ENCODE peak calls at places on chromosomes 6 and 20, in eight cellular contexts. One of them, this sample, is unnamed.

GRCh38 chr20:51176846-51177245 is 153.9 kb upstream of the KCNG1 start:
- DNase-seq in substantia nigra: no peak
- DNase-seq in left lung: no peak
- DNase-seq in amniotic stem cell: no peak
- DNase-seq in effector memory CD4-positive, alpha-beta T cell: no peak
- DNase-seq in PC-3: no peak
- DNase-seq in occipital lobe: no peak
- DNase-seq in AML-193: no peak
- DNase-seq in this sample: no peak

GRCh38 chr6:168439791-168440491 is 1.0 kb upstream of the SMOC2 start:
- DNase-seq in substantia nigra: no peak
- DNase-seq in left lung: no peak
- DNase-seq in amniotic stem cell: no peak
- DNase-seq in effector memory CD4-positive, alpha-beta T cell: no peak
- DNase-seq in PC-3: no peak
- DNase-seq in occipital lobe: no peak
- DNase-seq in AML-193: no peak
- DNase-seq in this sample: no peak

GRCh38 chr6:34981951-34982350 is 92.9 kb downstream of the ANKS1A start:
- DNase-seq in substantia nigra: no peak
- DNase-seq in left lung: no peak
- DNase-seq in amniotic stem cell: no peak
- DNase-seq in effector memory CD4-positive, alpha-beta T cell: no peak
- DNase-seq in PC-3: peak; percentile 24
- DNase-seq in occipital lobe: no peak
- DNase-seq in AML-193: no peak
- DNase-seq in this sample: no peak

GRCh38 chr20:46220808-46221207 is 87.5 kb downstream of the CDH22 start:
- DNase-seq in substantia nigra: no peak
- DNase-seq in left lung: no peak
- DNase-seq in amniotic stem cell: no peak
- DNase-seq in effector memory CD4-positive, alpha-beta T cell: no peak
- DNase-seq in PC-3: no peak
- DNase-seq in occipital lobe: peak; percentile 48
- DNase-seq in AML-193: no peak
- DNase-seq in this sample: peak; percentile 96

GRCh38 chr20:50601511-50602431 is 89.6 kb downstream of the RIPOR3 start:
- DNase-seq in substantia nigra: no peak
- DNase-seq in left lung: peak; percentile 76
- DNase-seq in amniotic stem cell: no peak
- DNase-seq in effector memory CD4-positive, alpha-beta T cell: no peak
- DNase-seq in PC-3: no peak
- DNase-seq in occipital lobe: no peak
- DNase-seq in AML-193: no peak
- DNase-seq in this sample: no peak

GRCh38 chr6:31918069-31918725 is 9.3 kb upstream of the C2 start:
- DNase-seq in substantia nigra: no peak
- DNase-seq in left lung: no peak
- DNase-seq in amniotic stem cell: no peak
- DNase-seq in effector memory CD4-positive, alpha-beta T cell: no peak
- DNase-seq in PC-3: no peak
- DNase-seq in occipital lobe: no peak
- DNase-seq in AML-193: no peak
- DNase-seq in this sample: no peak

GRCh38 chr6:28988536-28989415 is 16.3 kb downstream of the ZNF311 start:
- DNase-seq in substantia nigra: no peak
- DNase-seq in left lung: peak; percentile 86
- DNase-seq in amniotic stem cell: no peak
- DNase-seq in effector memory CD4-positive, alpha-beta T cell: peak; percentile 52
- DNase-seq in PC-3: no peak
- DNase-seq in occipital lobe: no peak
- DNase-seq in AML-193: no peak
- DNase-seq in this sample: no peak

GRCh38 chr6:7112741-7113313 is 5.1 kb downstream of the RREB1 start:
- DNase-seq in substantia nigra: no peak
- DNase-seq in left lung: no peak
- DNase-seq in amniotic stem cell: no peak
- DNase-seq in effector memory CD4-positive, alpha-beta T cell: no peak
- DNase-seq in PC-3: peak; percentile 88
- DNase-seq in occipital lobe: no peak
- DNase-seq in AML-193: peak; percentile 78
- DNase-seq in this sample: no peak

GRCh38 chr6:143396497-143397228 is 53.8 kb downstream of the ADAT2 start:
- DNase-seq in substantia nigra: no peak
- DNase-seq in left lung: no peak
- DNase-seq in amniotic stem cell: no peak
- DNase-seq in effector memory CD4-positive, alpha-beta T cell: no peak
- DNase-seq in PC-3: peak; percentile 50
- DNase-seq in occipital lobe: peak; percentile 20
- DNase-seq in AML-193: no peak
- DNase-seq in this sample: no peak

GRCh38 chr20:25047766-25048165 is 10.2 kb downstream of the ACSS1 start:
- DNase-seq in substantia nigra: no peak
- DNase-seq in left lung: no peak
- DNase-seq in amniotic stem cell: no peak
- DNase-seq in effector memory CD4-positive, alpha-beta T cell: no peak
- DNase-seq in PC-3: no peak
- DNase-seq in occipital lobe: no peak
- DNase-seq in AML-193: no peak
- DNase-seq in this sample: no peak

GRCh38 chr6:1580109-1580508 is 29.6 kb upstream of the FOXC1 start:
- DNase-seq in substantia nigra: no peak
- DNase-seq in left lung: no peak
- DNase-seq in amniotic stem cell: no peak
- DNase-seq in effector memory CD4-positive, alpha-beta T cell: no peak
- DNase-seq in PC-3: no peak
- DNase-seq in occipital lobe: no peak
- DNase-seq in AML-193: no peak
- DNase-seq in this sample: no peak

GRCh38 chr20:48205786-48206185 is 420.5 kb upstream of the SULF2 start:
- DNase-seq in substantia nigra: no peak
- DNase-seq in left lung: no peak
- DNase-seq in amniotic stem cell: no peak
- DNase-seq in effector memory CD4-positive, alpha-beta T cell: no peak
- DNase-seq in PC-3: no peak
- DNase-seq in occipital lobe: no peak
- DNase-seq in AML-193: no peak
- DNase-seq in this sample: no peak

GRCh38 chr20:36093025-36093803 is 61.3 kb upstream of the EPB41L1 start:
- DNase-seq in substantia nigra: no peak
- DNase-seq in left lung: peak; percentile 86
- DNase-seq in amniotic stem cell: no peak
- DNase-seq in effector memory CD4-positive, alpha-beta T cell: no peak
- DNase-seq in PC-3: peak; percentile 52
- DNase-seq in occipital lobe: peak; percentile 32
- DNase-seq in AML-193: no peak
- DNase-seq in this sample: peak; percentile 31

GRCh38 chr20:59044295-59044694 is 1.7 kb upstream of the PRELID3B start:
- DNase-seq in substantia nigra: no peak
- DNase-seq in left lung: no peak
- DNase-seq in amniotic stem cell: no peak
- DNase-seq in effector memory CD4-positive, alpha-beta T cell: no peak
- DNase-seq in PC-3: peak; percentile 5
- DNase-seq in occipital lobe: no peak
- DNase-seq in AML-193: no peak
- DNase-seq in this sample: no peak

GRCh38 chr6:104409913-104410312 is 449.8 kb downstream of the HACE1 start:
- DNase-seq in substantia nigra: no peak
- DNase-seq in left lung: no peak
- DNase-seq in amniotic stem cell: no peak
- DNase-seq in effector memory CD4-positive, alpha-beta T cell: no peak
- DNase-seq in PC-3: no peak
- DNase-seq in occipital lobe: no peak
- DNase-seq in AML-193: peak; percentile 66
- DNase-seq in this sample: no peak

GRCh38 chr6:155107432-155108069 is 112.4 kb downstream of the TIAM2 start:
- DNase-seq in substantia nigra: no peak
- DNase-seq in left lung: no peak
- DNase-seq in amniotic stem cell: no peak
- DNase-seq in effector memory CD4-positive, alpha-beta T cell: no peak
- DNase-seq in PC-3: no peak
- DNase-seq in occipital lobe: no peak
- DNase-seq in AML-193: no peak
- DNase-seq in this sample: no peak

GRCh38 chr6:1789092-1789491 is 179.4 kb downstream of the FOXC1 start:
- DNase-seq in substantia nigra: no peak
- DNase-seq in left lung: no peak
- DNase-seq in amniotic stem cell: no peak
- DNase-seq in effector memory CD4-positive, alpha-beta T cell: no peak
- DNase-seq in PC-3: no peak
- DNase-seq in occipital lobe: no peak
- DNase-seq in AML-193: no peak
- DNase-seq in this sample: no peak

GRCh38 chr6:137102851-137103492 is 58.2 kb upstream of the IL20RA start:
- DNase-seq in substantia nigra: no peak
- DNase-seq in left lung: no peak
- DNase-seq in amniotic stem cell: no peak
- DNase-seq in effector memory CD4-positive, alpha-beta T cell: no peak
- DNase-seq in PC-3: no peak
- DNase-seq in occipital lobe: no peak
- DNase-seq in AML-193: no peak
- DNase-seq in this sample: no peak